ENCODE peak calls at places on chromosomes 6 and 20, in four cellular contexts. I, D, X and M are unnamed samples.

GRCh38 chr6:39929733-39930461 is 4.4 kb downstream of the MOCS1 start:
- DNase-seq in I (no peak), D (no peak), X (no peak), M (peak)

GRCh38 chr20:50187403-50188051 is 3.1 kb upstream of the CEBPB start:
- DNase-seq in I (peak), D (no peak), X (no peak), M (no peak)

GRCh38 chr6:11277275-11278206 is 45.1 kb upstream of the NEDD9 start:
- DNase-seq in I (no peak), D (no peak), X (peak), M (peak)

GRCh38 chr6:111113731-111114438 is 26.6 kb downstream of the SLC16A10 start:
- DNase-seq in I (peak), D (no peak), X (no peak), M (no peak)

GRCh38 chr6:137661601-137662000 is 167.4 kb upstream of the OLIG3 start:
- DNase-seq in I (peak), D (no peak), X (peak), M (no peak)

GRCh38 chr6:147219463-147219862 is 15.2 kb downstream of the STXBP5 start:
- DNase-seq in I (no peak), D (no peak), X (no peak), M (no peak)

GRCh38 chr20:62611794-62612193 is 30.5 kb upstream of the SLCO4A1 start:
- DNase-seq in I (no peak), D (no peak), X (no peak), M (no peak)

GRCh38 chr6:43492673-43493072 is 15.3 kb downstream of the TJAP1 start:
- DNase-seq in I (no peak), D (no peak), X (no peak), M (no peak)

GRCh38 chr20:9408422-9409300 is 105.7 kb upstream of the LAMP5 start:
- DNase-seq in I (no peak), D (peak), X (peak), M (peak)

GRCh38 chr6:22049002-22049401 is 247.8 kb downstream of the PRL start:
- DNase-seq in I (no peak), D (no peak), X (peak), M (no peak)

GRCh38 chr6:617485-618100 is 39.3 kb downstream of the HUS1B start:
- DNase-seq in I (peak), D (no peak), X (no peak), M (no peak)

GRCh38 chr6:149852180-149852579 is 12.0 kb downstream of the LRP11 start:
- DNase-seq in I (peak), D (no peak), X (no peak), M (no peak)

GRCh38 chr20:46775826-46776225 is 66.4 kb downstream of the SLC2A10 start:
- DNase-seq in I (no peak), D (no peak), X (no peak), M (no peak)